ENCODE peak calls at places on chromosomes 4 and X, in eight cellular contexts. W is cardiac muscle cell; C is tibial nerve; I is HepG2; O is A549; T is CD4-positive, alpha-beta memory T cell; R is adrenal gland; H is psoas muscle. K is an unnamed sample.

GRCh38 chr4:33948921-33949320 is 2295.4 kb downstream of the ARAP2 start:
- DNase-seq in C (no peak), O (no peak), R (no peak), H (no peak), T (no peak), W (no peak), I (no peak), K (no peak)

GRCh38 chrX:10649286-10649685 is 28.9 kb upstream of the MID1 start:
- DNase-seq in W (peak; percentile 16), O (no peak), T (no peak), H (no peak), C (no peak), R (no peak), I (no peak), K (no peak)

GRCh38 chr4:16783119-16783518 is 115.3 kb downstream of the LDB2 start:
- DNase-seq in R (no peak), O (no peak), H (no peak), W (no peak), C (no peak), T (no peak), I (no peak), K (no peak)

GRCh38 chrX:14497184-14497666 is 32.1 kb upstream of the GLRA2 start:
- DNase-seq in R (no peak), I (no peak), H (no peak), T (no peak), W (peak; percentile 5), C (no peak), O (no peak), K (no peak)

GRCh38 chr4:71630783-71631182 is 153.1 kb downstream of the GC start:
- DNase-seq in O (no peak), T (no peak), W (no peak), R (no peak), H (no peak), C (no peak), I (no peak), K (no peak)

GRCh38 chr4:150664935-150665334 is 83.0 kb downstream of the MAB21L2 start:
- DNase-seq in T (no peak), C (no peak), H (no peak), I (peak; percentile 7), W (peak; percentile 45), O (no peak), R (no peak), K (peak; percentile 18)

GRCh38 chr4:110163327-110164070 is 34.9 kb downstream of the ELOVL6 start:
- DNase-seq in I (no peak), H (no peak), T (no peak), O (peak; percentile 23), C (no peak), W (peak; percentile 67), R (peak; percentile 45), K (no peak)

GRCh38 chr4:41145571-41146078 is 68.7 kb downstream of the APBB2 start:
- DNase-seq in T (no peak), I (peak; percentile 61), C (no peak), O (no peak), R (no peak), H (no peak), W (peak; percentile 42), K (no peak)

GRCh38 chr4:28490669-28491068 is 1630.0 kb downstream of the STIM2 start:
- DNase-seq in T (no peak), R (no peak), H (no peak), I (no peak), O (no peak), C (no peak), W (no peak), K (no peak)

GRCh38 chr4:15478724-15479088 is 9.0 kb downstream of the CC2D2A start:
- DNase-seq in I (no peak), W (no peak), C (no peak), T (no peak), H (no peak), O (peak; percentile 3), R (no peak), K (no peak)

GRCh38 chr4:25090516-25090915 is 59.8 kb upstream of the LGI2 start:
- DNase-seq in W (no peak), T (no peak), R (no peak), H (no peak), C (no peak), O (no peak), I (no peak), K (no peak)

GRCh38 chr4:32985256-32985655 is 2265.1 kb downstream of the PCDH7 start:
- DNase-seq in W (peak; percentile 36), R (no peak), T (no peak), O (no peak), I (no peak), C (no peak), H (no peak), K (peak; percentile 2)

GRCh38 chr4:113537183-113537977 is 224.2 kb downstream of the CAMK2D start:
- DNase-seq in O (no peak), W (no peak), C (no peak), H (no peak), T (no peak), R (no peak), I (no peak), K (no peak)

GRCh38 chr4:109266236-109266635 is 36.2 kb downstream of the COL25A1 start:
- DNase-seq in C (no peak), T (no peak), I (no peak), O (no peak), W (no peak), R (no peak), H (no peak), K (no peak)

GRCh38 chr4:114535725-114536124 is 62.9 kb upstream of the UGT8 start:
- DNase-seq in C (no peak), I (no peak), O (no peak), H (no peak), T (no peak), R (no peak), W (no peak), K (no peak)

GRCh38 chr4:24131954-24132673 is 242.3 kb upstream of the PPARGC1A start:
- DNase-seq in I (no peak), H (no peak), C (no peak), T (no peak), O (no peak), W (no peak), R (no peak), K (no peak)

GRCh38 chr4:2934077-2934812 is 29.0 kb downstream of the NOP14 start:
- DNase-seq in O (peak; percentile 34), I (no peak), R (no peak), H (peak; percentile 87), W (peak; percentile 75), T (peak; percentile 62), C (peak; percentile 64), K (peak; percentile 36)

GRCh38 chr4:2040391-2041233 is 18.5 kb upstream of the NAT8L start:
- DNase-seq in R (no peak), W (no peak), O (no peak), H (no peak), C (no peak), T (no peak), I (no peak), K (no peak)

GRCh38 chr4:139556735-139557505 is 901 bp upstream of the SETD7 start:
- DNase-seq in T (peak; percentile 79), C (peak; percentile 31), H (peak; percentile 78), O (peak; percentile 35), W (no peak), I (no peak), R (peak; percentile 48), K (peak; percentile 82)

GRCh38 chrX:118513120-118513899 is 17.7 kb downstream of the DOCK11 start:
- DNase-seq in T (no peak), W (peak; percentile 47), H (no peak), R (no peak), I (no peak), O (no peak), C (no peak), K (no peak)

GRCh38 chr4:25449270-25449669 is 72.2 kb downstream of the ANAPC4 start:
- DNase-seq in T (no peak), C (no peak), I (no peak), R (no peak), O (no peak), W (peak; percentile 9), H (no peak), K (peak; percentile 12)

GRCh38 chr4:177012918-177013545 is 220.3 kb upstream of the VEGFC start:
- DNase-seq in C (no peak), R (no peak), W (no peak), H (no peak), T (no peak), I (no peak), O (no peak), K (no peak)

GRCh38 chr4:122652379-122652778 is 31.5 kb upstream of the IL21 start:
- DNase-seq in I (peak; percentile 14), H (no peak), T (peak; percentile 51), R (peak; percentile 61), C (no peak), O (peak; percentile 7), W (peak; percentile 84), K (peak; percentile 51)

GRCh38 chr4:15612136-15612535 is 43.0 kb downstream of the FBXL5 start:
- DNase-seq in W (no peak), O (no peak), T (no peak), H (no peak), I (no peak), C (no peak), R (no peak), K (no peak)

GRCh38 chr4:88017516-88018302 is 10.3 kb downstream of the PKD2 start:
- DNase-seq in C (no peak), O (peak; percentile 26), R (peak; percentile 74), I (no peak), W (peak; percentile 97), H (no peak), T (no peak), K (no peak)

GRCh38 chr4:94803181-94803580 is 45.4 kb downstream of the BMPR1B start:
- DNase-seq in T (no peak), W (peak; percentile 18), H (no peak), R (no peak), O (no peak), I (no peak), C (no peak), K (no peak)

GRCh38 chrX:40040686-40041461 is 56.9 kb downstream of the BCOR start:
- DNase-seq in H (no peak), R (no peak), I (no peak), T (no peak), W (peak; percentile 18), C (no peak), O (no peak), K (no peak)

GRCh38 chr4:37951465-37952352 is 8.5 kb upstream of the PTTG2 start:
- DNase-seq in C (no peak), R (no peak), H (no peak), W (no peak), O (no peak), I (peak; percentile 54), T (no peak), K (no peak)
- H3K4me3 ChIP-seq in C (no peak overlapping the region), R (no peak overlapping the region), H (no peak overlapping the region), W (no peak overlapping the region), O (no peak overlapping the region), I (no peak overlapping the region), T (no peak overlapping the region), K (no peak overlapping the region)

GRCh38 chrX:24375732-24376131 is 15.3 kb downstream of the SUPT20HL1 start:
- DNase-seq in H (no peak), T (no peak), C (no peak), O (no peak), W (no peak), I (no peak), R (no peak), K (no peak)
- H3K4me1 ChIP-seq in H (no peaks in the 10 kb centered on the region), T (peaks cover 3% of the 10 kb centered on the region), C (no peaks in the 10 kb centered on the region), O (no peaks in the 10 kb centered on the region), W (no peaks in the 10 kb centered on the region), I (no peaks in the 10 kb centered on the region), R (no peaks in the 10 kb centered on the region), K (no peaks in the 10 kb centered on the region)

GRCh38 chr4:8201341-8201781 is 2.3 kb downstream of the SH3TC1 start:
- DNase-seq in I (no peak), O (no peak), C (no peak), T (peak; percentile 67), W (peak; percentile 51), H (no peak), R (no peak), K (no peak)
- H3K4me3 ChIP-seq in I (peak overlapping the region; percentile 88), O (no peak overlapping the region), C (peak overlapping the region; percentile 43), T (peak overlapping the region; percentile 55), W (no peak overlapping the region), H (peak overlapping the region; percentile 63), R (peak overlapping the region; percentile 49), K (no peak overlapping the region)

GRCh38 chr4:168857546-168858314 is 152.3 kb downstream of the CBR4 start:
- DNase-seq in T (no peak), R (no peak), O (no peak), H (no peak), C (no peak), I (no peak), W (peak; percentile 77), K (no peak)
- H3K4me1 ChIP-seq in T (no peaks in the 10 kb centered on the region), R (peaks cover 6% of the 10 kb centered on the region), O (peaks cover 25% of the 10 kb centered on the region), H (peaks cover 39% of the 10 kb centered on the region), C (no peaks in the 10 kb centered on the region), I (no peaks in the 10 kb centered on the region), W (peaks cover 10% of the 10 kb centered on the region), K (peaks cover 6% of the 10 kb centered on the region)

K was measured in A673.